ENCODE peak calls at places on chromosome 20, in four cellular contexts. K is GM12878, U is IMR-90, E is K562. R is an unnamed sample.

GRCh38 chr20:21047981-21048380 is 58.2 kb downstream of the LINC00237 start:
- DNase-seq in K (no peak), U (no peak), E (no peak), R (no peak)

GRCh38 chr20:49215232-49215631 is 4.0 kb upstream of the DDX27 start:
- DNase-seq in K (no peak), U (no peak), E (no peak), R (no peak)

GRCh38 chr20:11890331-11891080 is 27.2 kb upstream of the BTBD3 start:
- DNase-seq in K (peak; percentile 21), U (peak; percentile 91), E (peak; percentile 74), R (peak; percentile 93)

GRCh38 chr20:32516985-32517873 is 67.9 kb downstream of the NOL4L start:
- DNase-seq in K (no peak), U (peak; percentile 26), E (no peak), R (no peak)

GRCh38 chr20:15767636-15768369 is 805.4 kb downstream of the KIF16B start:
- DNase-seq in K (no peak), U (no peak), E (no peak), R (no peak)

GRCh38 chr20:15708984-15709598 is 864.2 kb downstream of the KIF16B start:
- DNase-seq in K (no peak), U (no peak), E (peak; percentile 29), R (peak; percentile 54)

GRCh38 chr20:52425253-52425652 is 233.7 kb upstream of the ZFP64 start:
- DNase-seq in K (no peak), U (peak; percentile 6), E (peak; percentile 17), R (no peak)

GRCh38 chr20:57895161-57895855 is 185.5 kb upstream of the PMEPA1 start:
- DNase-seq in K (no peak), U (no peak), E (no peak), R (no peak)

GRCh38 chr20:4713401-4713800 is 8.3 kb upstream of the PRND start:
- DNase-seq in K (no peak), U (no peak), E (no peak), R (peak; percentile 41)

GRCh38 chr20:31972481-31973386 is 4.8 kb downstream of the XKR7 start:
- DNase-seq in K (no peak), U (peak; percentile 36), E (no peak), R (peak; percentile 25)

GRCh38 chr20:3235661-3236324 is 3.2 kb downstream of the SLC4A11 start:
- DNase-seq in K (no peak), U (peak; percentile 47), E (no peak), R (peak; percentile 65)

GRCh38 chr20:7375905-7376304 is 564.4 kb downstream of the HAO1 start:
- DNase-seq in K (no peak), U (peak; percentile 17), E (peak; percentile 2), R (no peak)

GRCh38 chr20:19770375-19770774 is 12.3 kb downstream of the RIN2 start:
- DNase-seq in K (no peak), U (no peak), E (no peak), R (no peak)

GRCh38 chr20:3203315-3204123 is 963 bp downstream of the DDRGK1 start:
- DNase-seq in K (no peak), U (no peak), E (peak; percentile 63), R (no peak)

GRCh38 chr20:61052796-61053442 is 199.1 kb upstream of the CDH4 start:
- DNase-seq in K (no peak), U (no peak), E (no peak), R (no peak)

GRCh38 chr20:19047951-19048296 is 164.5 kb upstream of the SLC24A3 start:
- DNase-seq in K (no peak), U (no peak), E (no peak), R (no peak)

GRCh38 chr20:11686900-11687543 is 230.7 kb upstream of the BTBD3 start:
- DNase-seq in K (no peak), U (peak; percentile 1), E (no peak), R (no peak)

GRCh38 chr20:11745160-11745559 is 172.5 kb upstream of the BTBD3 start:
- DNase-seq in K (no peak), U (no peak), E (no peak), R (no peak)

GRCh38 chr20:9392892-9393857 is 121.2 kb upstream of the LAMP5 start:
- DNase-seq in K (no peak), U (peak; percentile 73), E (peak; percentile 38), R (peak; percentile 73)

GRCh38 chr20:62387219-62387913 is 463 bp downstream of the RPS21 start:
- DNase-seq in K (no peak), U (no peak), E (no peak), R (no peak)
- TF ChIP-seq ELK1 in K (no peak), U (no peak), E (no peak), R (no peak)

GRCh38 chr20:47205577-47206123 is 150.8 kb downstream of the ZMYND8 start:
- DNase-seq in K (peak; percentile 31), U (peak; percentile 79), E (peak; percentile 67), R (peak; percentile 36)
- TF ChIP-seq ELK1 in K (no peak), U (no peak), E (no peak), R (no peak)

DNA sequence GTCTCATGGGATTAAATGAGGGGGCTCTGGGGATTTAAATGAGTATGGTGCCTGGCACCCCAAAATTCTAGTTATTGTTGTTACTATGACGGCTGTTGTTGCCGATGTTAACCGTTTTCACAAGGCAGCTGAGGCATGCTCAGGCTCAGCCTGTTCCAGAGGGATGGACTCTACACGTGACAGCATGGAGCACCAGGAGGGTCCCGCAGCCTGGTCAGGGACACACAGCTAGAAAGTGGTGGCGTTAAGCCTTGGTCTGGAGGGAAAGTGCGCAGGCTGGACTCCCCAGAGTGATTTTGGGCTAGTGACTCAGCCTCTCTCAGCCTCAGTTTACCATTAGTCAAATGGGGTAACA is 7.0 kb downstream of the FAM110A start:
- DNase-seq in K (no peak), U (no peak), E (no peak), R (no peak)
- TF ChIP-seq ELK1 in K (no peak), U (no peak), E (no peak), R (no peak)

GRCh38 chr20:33650753-33651561 is 11.2 kb upstream of the C20orf144 start:
- DNase-seq in K (no peak), U (no peak), E (no peak), R (no peak)

GRCh38 chr20:33648396-33649004 is 13.6 kb upstream of the C20orf144 start:
- DNase-seq in K (no peak), U (no peak), E (peak; percentile 8), R (no peak)

GRCh38 chr20:33650111-33650752 is 11.9 kb upstream of the C20orf144 start:
- DNase-seq in K (no peak), U (no peak), E (peak; percentile 12), R (no peak)

GRCh38 chr20:33647603-33648395 is 14.3 kb upstream of the C20orf144 start:
- DNase-seq in K (peak; percentile 34), U (peak; percentile 31), E (no peak), R (no peak)

DNA sequence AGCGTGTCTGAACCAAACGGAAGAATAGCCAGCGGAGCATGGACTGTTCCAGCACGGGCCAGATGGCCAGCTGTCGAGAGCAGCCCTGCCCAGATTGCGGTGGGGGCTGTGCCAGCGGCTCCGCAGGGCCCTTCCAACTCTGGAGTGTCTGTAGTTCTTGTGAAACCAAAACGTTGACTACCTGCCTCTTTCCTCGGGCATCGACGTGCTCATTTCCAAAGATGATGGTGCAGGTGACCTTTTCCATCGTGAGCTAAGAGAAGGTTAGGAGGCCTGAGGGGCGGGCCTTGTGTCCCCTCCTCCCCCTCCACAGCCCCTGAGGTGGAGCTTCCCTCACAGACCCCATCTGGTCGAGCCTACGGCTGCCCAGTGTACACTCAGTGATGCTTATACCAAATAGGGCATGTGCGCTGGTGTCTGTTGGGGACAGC is 12.9 kb upstream of the C20orf144 start:
- DNase-seq in K (no peak), U (no peak), E (no peak), R (no peak)
- TF ChIP-seq ELK1 in K (no peak), U (no peak), E (no peak), R (no peak)